ENCODE peak calls at places on chromosome 20, in ten cellular contexts. One of them, this sample, is unnamed.

GRCh38 chr20:33832113-33832853 is 21.1 kb downstream of the CHMP4B start:
- DNase-seq in CD8-positive, alpha-beta memory T cell: no peak
- DNase-seq in AG04450: no peak
- DNase-seq in GM23338: peak; percentile 53
- DNase-seq in adrenal gland: no peak
- DNase-seq in mesendoderm: no peak
- DNase-seq in breast epithelium: no peak
- DNase-seq in GM23248: no peak
- DNase-seq in uterus: no peak
- DNase-seq in mesenchymal stem cell: no peak
- DNase-seq in this sample: no peak

GRCh38 chr20:12287575-12287974 is 369.9 kb downstream of the BTBD3 start:
- DNase-seq in adrenal gland: no peak
- DNase-seq in mesenchymal stem cell: no peak
- DNase-seq in GM23248: no peak
- DNase-seq in GM23338: peak; percentile 50
- DNase-seq in AG04450: no peak
- DNase-seq in breast epithelium: no peak
- DNase-seq in CD8-positive, alpha-beta memory T cell: no peak
- DNase-seq in mesendoderm: peak; percentile 71
- DNase-seq in uterus: no peak
- DNase-seq in this sample: no peak

GRCh38 chr20:478949-479429 is 16.7 kb upstream of the TBC1D20 start:
- DNase-seq in mesenchymal stem cell: peak; percentile 78
- DNase-seq in CD8-positive, alpha-beta memory T cell: peak; percentile 61
- DNase-seq in uterus: no peak
- DNase-seq in breast epithelium: no peak
- DNase-seq in AG04450: peak; percentile 42
- DNase-seq in GM23248: peak; percentile 74
- DNase-seq in mesendoderm: peak; percentile 62
- DNase-seq in adrenal gland: no peak
- DNase-seq in GM23338: peak; percentile 83
- DNase-seq in this sample: no peak

GRCh38 chr20:6715350-6716063 is 52.0 kb upstream of the BMP2 start:
- DNase-seq in uterus: no peak
- DNase-seq in mesenchymal stem cell: no peak
- DNase-seq in CD8-positive, alpha-beta memory T cell: no peak
- DNase-seq in GM23248: no peak
- DNase-seq in AG04450: no peak
- DNase-seq in mesendoderm: no peak
- DNase-seq in breast epithelium: no peak
- DNase-seq in GM23338: no peak
- DNase-seq in adrenal gland: no peak
- DNase-seq in this sample: no peak

GRCh38 chr20:15491564-15491963 is 1081.7 kb downstream of the KIF16B start:
- DNase-seq in CD8-positive, alpha-beta memory T cell: no peak
- DNase-seq in mesenchymal stem cell: no peak
- DNase-seq in GM23338: peak; percentile 71
- DNase-seq in mesendoderm: peak; percentile 61
- DNase-seq in GM23248: no peak
- DNase-seq in uterus: no peak
- DNase-seq in breast epithelium: no peak
- DNase-seq in adrenal gland: no peak
- DNase-seq in AG04450: no peak
- DNase-seq in this sample: no peak

GRCh38 chr20:43752561-43753301 is 25.9 kb upstream of the GTSF1L start:
- DNase-seq in GM23338: no peak
- DNase-seq in CD8-positive, alpha-beta memory T cell: no peak
- DNase-seq in breast epithelium: no peak
- DNase-seq in GM23248: peak; percentile 87
- DNase-seq in mesenchymal stem cell: peak; percentile 94
- DNase-seq in mesendoderm: no peak
- DNase-seq in adrenal gland: peak; percentile 38
- DNase-seq in uterus: no peak
- DNase-seq in AG04450: no peak
- DNase-seq in this sample: no peak

GRCh38 chr20:12924126-12924525 is 84.6 kb upstream of the SPTLC3 start:
- DNase-seq in breast epithelium: no peak
- DNase-seq in adrenal gland: no peak
- DNase-seq in CD8-positive, alpha-beta memory T cell: no peak
- DNase-seq in mesendoderm: peak; percentile 71
- DNase-seq in GM23248: no peak
- DNase-seq in GM23338: no peak
- DNase-seq in uterus: no peak
- DNase-seq in AG04450: no peak
- DNase-seq in mesenchymal stem cell: no peak
- DNase-seq in this sample: no peak

GRCh38 chr20:24070679-24071078 is 82.1 kb upstream of the GGTLC1 start:
- DNase-seq in adrenal gland: no peak
- DNase-seq in CD8-positive, alpha-beta memory T cell: no peak
- DNase-seq in uterus: no peak
- DNase-seq in mesendoderm: no peak
- DNase-seq in mesenchymal stem cell: no peak
- DNase-seq in AG04450: no peak
- DNase-seq in GM23248: no peak
- DNase-seq in breast epithelium: no peak
- DNase-seq in GM23338: no peak
- DNase-seq in this sample: no peak

GRCh38 chr20:14264869-14265268 is 72.5 kb downstream of the FLRT3 start:
- DNase-seq in breast epithelium: no peak
- DNase-seq in mesenchymal stem cell: peak; percentile 6
- DNase-seq in uterus: no peak
- DNase-seq in AG04450: no peak
- DNase-seq in GM23248: peak; percentile 63
- DNase-seq in mesendoderm: peak; percentile 66
- DNase-seq in GM23338: peak; percentile 52
- DNase-seq in CD8-positive, alpha-beta memory T cell: no peak
- DNase-seq in adrenal gland: no peak
- DNase-seq in this sample: no peak

GRCh38 chr20:49397525-49397924 is 84.9 kb downstream of the KCNB1 start:
- DNase-seq in mesendoderm: no peak
- DNase-seq in AG04450: no peak
- DNase-seq in adrenal gland: no peak
- DNase-seq in breast epithelium: no peak
- DNase-seq in CD8-positive, alpha-beta memory T cell: no peak
- DNase-seq in GM23248: peak; percentile 88
- DNase-seq in uterus: no peak
- DNase-seq in mesenchymal stem cell: peak; percentile 45
- DNase-seq in GM23338: no peak
- DNase-seq in this sample: no peak

GRCh38 chr20:32072168-32072721 is 20.2 kb downstream of the HCK start:
- DNase-seq in AG04450: no peak
- DNase-seq in mesenchymal stem cell: peak; percentile 16
- DNase-seq in CD8-positive, alpha-beta memory T cell: no peak
- DNase-seq in adrenal gland: no peak
- DNase-seq in GM23338: no peak
- DNase-seq in breast epithelium: no peak
- DNase-seq in mesendoderm: no peak
- DNase-seq in uterus: no peak
- DNase-seq in GM23248: no peak
- DNase-seq in this sample: no peak

GRCh38 chr20:58719258-58719657 is 26.7 kb downstream of the NPEPL1 start:
- DNase-seq in mesenchymal stem cell: no peak
- DNase-seq in breast epithelium: peak; percentile 12
- DNase-seq in adrenal gland: no peak
- DNase-seq in GM23338: no peak
- DNase-seq in uterus: peak; percentile 6
- DNase-seq in GM23248: no peak
- DNase-seq in CD8-positive, alpha-beta memory T cell: no peak
- DNase-seq in mesendoderm: no peak
- DNase-seq in AG04450: no peak
- DNase-seq in this sample: no peak

GRCh38 chr20:38023181-38024085 is 9.8 kb downstream of the TTI1 start:
- DNase-seq in breast epithelium: no peak
- DNase-seq in uterus: no peak
- DNase-seq in CD8-positive, alpha-beta memory T cell: no peak
- DNase-seq in adrenal gland: no peak
- DNase-seq in mesenchymal stem cell: peak; percentile 93
- DNase-seq in mesendoderm: no peak
- DNase-seq in GM23338: no peak
- DNase-seq in GM23248: peak; percentile 45
- DNase-seq in AG04450: peak; percentile 95
- DNase-seq in this sample: no peak

GRCh38 chr20:4811661-4812181 is 90.0 kb downstream of the PRND start:
- DNase-seq in mesendoderm: no peak
- DNase-seq in mesenchymal stem cell: no peak
- DNase-seq in uterus: no peak
- DNase-seq in GM23338: no peak
- DNase-seq in adrenal gland: peak; percentile 66
- DNase-seq in AG04450: no peak
- DNase-seq in GM23248: no peak
- DNase-seq in CD8-positive, alpha-beta memory T cell: peak; percentile 80
- DNase-seq in breast epithelium: no peak
- DNase-seq in this sample: peak; percentile 25

GRCh38 chr20:434661-435419 is 26.7 kb downstream of the RBCK1 start:
- DNase-seq in AG04450: no peak
- DNase-seq in adrenal gland: peak; percentile 66
- DNase-seq in breast epithelium: no peak
- DNase-seq in GM23338: no peak
- DNase-seq in mesenchymal stem cell: no peak
- DNase-seq in mesendoderm: no peak
- DNase-seq in GM23248: no peak
- DNase-seq in CD8-positive, alpha-beta memory T cell: no peak
- DNase-seq in uterus: no peak
- DNase-seq in this sample: no peak

GRCh38 chr20:3239026-3239866 is at the start of gene SLC4A11:
- DNase-seq in CD8-positive, alpha-beta memory T cell: peak; percentile 17
- DNase-seq in GM23248: peak; percentile 79
- DNase-seq in mesenchymal stem cell: peak; percentile 64
- DNase-seq in GM23338: peak; percentile 94
- DNase-seq in breast epithelium: no peak
- DNase-seq in uterus: no peak
- DNase-seq in mesendoderm: peak; percentile 69
- DNase-seq in AG04450: no peak
- DNase-seq in adrenal gland: peak; percentile 73
- DNase-seq in this sample: no peak
- H3K27ac ChIP-seq in CD8-positive, alpha-beta memory T cell: no peak within 1 kb of the TSS
- H3K27ac ChIP-seq in GM23248: no peak within 1 kb of the TSS
- H3K27ac ChIP-seq in mesenchymal stem cell: no peak within 1 kb of the TSS
- H3K27ac ChIP-seq in GM23338: no peak within 1 kb of the TSS
- H3K27ac ChIP-seq in breast epithelium: peak within 1 kb of the TSS; percentile 8
- H3K27ac ChIP-seq in uterus: no peak within 1 kb of the TSS
- H3K27ac ChIP-seq in mesendoderm: no peak within 1 kb of the TSS
- H3K27ac ChIP-seq in AG04450: no peak within 1 kb of the TSS
- H3K27ac ChIP-seq in adrenal gland: peak within 1 kb of the TSS; percentile 41
- H3K27ac ChIP-seq in this sample: no peak within 1 kb of the TSS

DNA sequence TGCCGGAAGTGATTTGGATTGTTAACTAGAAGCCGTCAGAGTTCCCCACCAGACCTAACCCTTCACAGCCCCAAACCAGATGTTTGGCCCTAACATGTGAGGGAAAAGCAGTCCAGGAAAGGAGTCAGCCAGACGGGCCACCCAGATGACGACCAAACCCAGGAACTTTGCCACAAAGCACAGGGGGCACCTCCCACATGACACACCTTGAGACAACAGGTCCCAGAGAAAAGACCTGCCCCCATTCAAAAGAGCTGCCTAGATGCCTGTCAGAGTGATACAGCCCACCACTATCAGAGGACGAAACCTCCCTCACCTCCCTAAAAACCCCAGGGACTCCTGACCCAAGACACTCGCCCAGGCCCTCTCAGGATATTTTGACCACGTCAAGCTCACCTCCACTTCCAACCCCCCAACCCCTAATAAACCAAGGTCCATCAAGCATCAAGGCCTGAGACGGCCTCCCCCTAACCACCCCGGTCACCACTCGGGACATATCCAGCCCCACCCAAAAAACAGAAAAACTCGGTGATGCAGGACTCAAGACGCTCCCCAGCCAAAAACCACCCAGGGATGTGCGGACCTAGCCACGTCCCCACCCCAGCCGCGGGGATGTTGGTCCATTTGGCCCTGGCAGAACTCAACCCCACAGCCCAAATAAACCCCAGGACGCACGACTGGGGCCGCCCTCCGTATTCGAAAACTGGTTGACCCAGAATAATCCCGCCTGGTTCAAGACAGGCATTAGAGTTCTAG is 662 bp downstream of the ZNF343 start:
- DNase-seq in AG04450: no peak
- DNase-seq in mesenchymal stem cell: no peak
- DNase-seq in uterus: no peak
- DNase-seq in GM23248: peak; percentile 62
- DNase-seq in adrenal gland: no peak
- DNase-seq in CD8-positive, alpha-beta memory T cell: no peak
- DNase-seq in GM23338: no peak
- DNase-seq in mesendoderm: no peak
- DNase-seq in breast epithelium: peak; percentile 26
- DNase-seq in this sample: no peak
- H3K27ac ChIP-seq in AG04450: peak overlapping the region; percentile 31
- H3K27ac ChIP-seq in mesenchymal stem cell: no peak overlapping the region
- H3K27ac ChIP-seq in uterus: peak overlapping the region; percentile 94
- H3K27ac ChIP-seq in GM23248: peak overlapping the region; percentile 71
- H3K27ac ChIP-seq in adrenal gland: peak overlapping the region; percentile 94
- H3K27ac ChIP-seq in CD8-positive, alpha-beta memory T cell: peak overlapping the region; percentile 74
- H3K27ac ChIP-seq in GM23338: no peak overlapping the region
- H3K27ac ChIP-seq in mesendoderm: no peak overlapping the region
- H3K27ac ChIP-seq in breast epithelium: peak overlapping the region; percentile 88
- H3K27ac ChIP-seq in this sample: no peak overlapping the region

DNA sequence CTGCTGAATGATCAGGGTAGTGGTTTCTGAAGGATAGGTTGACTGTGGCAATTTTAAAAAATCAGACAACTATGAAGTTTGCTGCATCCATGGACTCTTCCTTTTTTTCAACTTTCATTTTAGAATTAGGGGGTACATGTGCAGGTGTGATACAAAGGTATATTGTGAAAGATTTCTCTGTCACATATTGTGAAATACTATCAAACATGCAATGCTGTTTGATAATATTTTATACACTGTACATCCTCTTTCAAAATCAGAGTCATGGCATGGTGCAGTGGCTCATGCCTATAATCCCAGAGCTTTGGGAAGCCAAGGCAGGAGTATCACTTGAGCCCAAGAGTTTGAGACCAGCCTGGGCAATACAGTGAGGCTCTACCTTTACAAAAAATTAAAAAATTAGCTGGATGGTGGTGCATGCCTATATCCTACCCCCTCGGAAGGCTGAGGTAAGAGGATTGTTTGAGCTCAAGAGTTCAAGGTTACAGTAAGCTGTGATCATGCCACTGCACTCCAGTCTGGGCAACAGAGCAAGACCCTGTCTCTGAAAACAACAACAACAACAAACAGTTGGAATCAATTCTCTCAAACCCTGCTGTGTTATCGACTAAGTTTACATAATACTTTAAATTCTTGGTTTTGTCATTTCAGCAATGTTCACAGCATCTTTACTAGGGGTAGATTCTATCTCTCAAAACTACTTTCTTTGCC is 4.6 kb downstream of the WFDC12 start:
- DNase-seq in GM23338: no peak
- DNase-seq in adrenal gland: no peak
- DNase-seq in AG04450: no peak
- DNase-seq in breast epithelium: no peak
- DNase-seq in mesendoderm: no peak
- DNase-seq in uterus: no peak
- DNase-seq in mesenchymal stem cell: no peak
- DNase-seq in CD8-positive, alpha-beta memory T cell: no peak
- DNase-seq in GM23248: no peak
- DNase-seq in this sample: no peak
- H3K27ac ChIP-seq in GM23338: no peak overlapping the region
- H3K27ac ChIP-seq in adrenal gland: no peak overlapping the region
- H3K27ac ChIP-seq in AG04450: no peak overlapping the region
- H3K27ac ChIP-seq in breast epithelium: no peak overlapping the region
- H3K27ac ChIP-seq in mesendoderm: no peak overlapping the region
- H3K27ac ChIP-seq in uterus: no peak overlapping the region
- H3K27ac ChIP-seq in mesenchymal stem cell: no peak overlapping the region
- H3K27ac ChIP-seq in CD8-positive, alpha-beta memory T cell: no peak overlapping the region
- H3K27ac ChIP-seq in GM23248: no peak overlapping the region
- H3K27ac ChIP-seq in this sample: no peak overlapping the region

GRCh38 chr20:36645353-36645752 is 643 bp downstream of the SLA2 start:
- DNase-seq in adrenal gland: no peak
- DNase-seq in GM23338: no peak
- DNase-seq in GM23248: no peak
- DNase-seq in breast epithelium: no peak
- DNase-seq in mesenchymal stem cell: no peak
- DNase-seq in AG04450: no peak
- DNase-seq in uterus: no peak
- DNase-seq in CD8-positive, alpha-beta memory T cell: no peak
- DNase-seq in mesendoderm: no peak
- DNase-seq in this sample: no peak
- H3K27ac ChIP-seq in adrenal gland: no peak overlapping the region
- H3K27ac ChIP-seq in GM23338: no peak overlapping the region
- H3K27ac ChIP-seq in GM23248: no peak overlapping the region
- H3K27ac ChIP-seq in breast epithelium: no peak overlapping the region
- H3K27ac ChIP-seq in mesenchymal stem cell: no peak overlapping the region
- H3K27ac ChIP-seq in AG04450: no peak overlapping the region
- H3K27ac ChIP-seq in uterus: no peak overlapping the region
- H3K27ac ChIP-seq in CD8-positive, alpha-beta memory T cell: peak overlapping the region; percentile 71
- H3K27ac ChIP-seq in mesendoderm: no peak overlapping the region
- H3K27ac ChIP-seq in this sample: no peak overlapping the region

This sample was measured in caudate nucleus.